ENCODE peak calls at places on chromosomes 6 and 20, in four cellular contexts. U is IMR-90, D is MM.1S, G is endodermal cell. B is an unnamed sample.
A peak's percentile ranks its signal among the peaks of the same experiment; 100 is the strongest.

GRCh38 chr20:34076952-34077351 is 35.1 kb downstream of the EIF2S2 start:
- DNase-seq in D (no peak), U (no peak), G (no peak), B (no peak)

GRCh38 chr6:36029464-36029863 is 1.9 kb downstream of the MAPK14 start:
- DNase-seq in U (peak; percentile 85), G (no peak), D (no peak), B (no peak)

GRCh38 chr6:101114703-101115102 is 233.6 kb upstream of the ASCC3 start:
- DNase-seq in G (no peak), D (peak; percentile 45), U (peak; percentile 20), B (peak; percentile 10)

GRCh38 chr6:52416629-52417151 is 3.5 kb upstream of the EFHC1 start:
- DNase-seq in U (peak; percentile 73), G (peak; percentile 76), D (peak; percentile 75), B (peak; percentile 63)

GRCh38 chr6:27839303-27840081 is 72.7 kb downstream of the OR2B2 start:
- DNase-seq in U (peak; percentile 90), D (peak; percentile 36), G (peak; percentile 70), B (no peak)

GRCh38 chr6:142853244-142854180 is 91.5 kb downstream of the HIVEP2 start:
- DNase-seq in U (peak; percentile 44), D (peak; percentile 48), G (no peak), B (no peak)

GRCh38 chr6:47700051-47700450 is 1.7 kb downstream of the ADGRF4 start:
- DNase-seq in G (no peak), U (peak; percentile 16), D (no peak), B (no peak)

GRCh38 chr20:43389231-43389630 is 68.5 kb upstream of the SRSF6 start:
- DNase-seq in U (no peak), G (no peak), D (no peak), B (no peak)

GRCh38 chr20:39878809-39879208 is 810.2 kb downstream of the MAFB start:
- DNase-seq in D (no peak), G (no peak), U (no peak), B (no peak)

GRCh38 chr6:88368071-88368787 is 202.1 kb upstream of the CNR1 start:
- DNase-seq in U (no peak), G (no peak), D (no peak), B (no peak)

GRCh38 chr6:169936355-169936975 is 185.0 kb downstream of the ERMARD start:
- DNase-seq in D (no peak), G (no peak), U (no peak), B (no peak)

GRCh38 chr6:113829702-113830058 is 27.5 kb upstream of the MARCKS start:
- DNase-seq in D (no peak), G (no peak), U (peak; percentile 51), B (no peak)

GRCh38 chr20:25606094-25606640 is 17.6 kb downstream of the NANP start:
- DNase-seq in G (no peak), D (no peak), U (no peak), B (no peak)

GRCh38 chr20:19974621-19975435 is 42.3 kb upstream of the NAA20 start:
- DNase-seq in G (no peak), D (no peak), U (peak; percentile 97), B (no peak)

GRCh38 chr6:43934803-43935602 is 165.0 kb downstream of the VEGFA start:
- DNase-seq in G (no peak), U (no peak), D (no peak), B (no peak)

GRCh38 chr6:110098511-110099116 is 80.9 kb downstream of the WASF1 start:
- DNase-seq in D (no peak), G (no peak), U (no peak), B (no peak)

GRCh38 chr20:59138114-59138602 is 25.5 kb upstream of the ZNF831 start:
- DNase-seq in D (no peak), U (no peak), G (no peak), B (no peak)

GRCh38 chr6:150320450-150320849 is 48.4 kb upstream of the IYD start:
- DNase-seq in U (no peak), D (no peak), G (no peak), B (no peak)

GRCh38 chr6:149249370-149250357 is 67.8 kb upstream of the TAB2 start:
- DNase-seq in G (no peak), U (no peak), D (no peak), B (no peak)

GRCh38 chr20:63079971-63080370 is 73.2 kb upstream of the BHLHE23 start:
- DNase-seq in G (no peak), D (no peak), U (no peak), B (no peak)

GRCh38 chr6:156756630-156757610 is 20.3 kb upstream of the ARID1B start:
- DNase-seq in D (no peak), G (no peak), U (no peak), B (no peak)

GRCh38 chr6:46888031-46888430 is 33.7 kb downstream of the ADGRF5 start:
- DNase-seq in G (no peak), U (no peak), D (no peak), B (no peak)

GRCh38 chr20:8647868-8648495 is 420.9 kb upstream of the PLCB4 start:
- DNase-seq in U (no peak), G (no peak), D (no peak), B (no peak)

GRCh38 chr6:37190159-37190535 is 20.2 kb downstream of the PIM1 start:
- DNase-seq in G (peak; percentile 17), D (no peak), U (peak; percentile 44), B (no peak)

GRCh38 chr6:147202516-147203310 is 1.5 kb upstream of the STXBP5 start:
- DNase-seq in D (peak; percentile 88), U (peak; percentile 98), G (peak; percentile 90), B (peak; percentile 92)

GRCh38 chr20:22531756-22532155 is 52.6 kb downstream of the FOXA2 start:
- DNase-seq in U (no peak), G (no peak), D (no peak), B (no peak)

GRCh38 chr6:2575191-2575590 is 175.5 kb downstream of the MYLK4 start:
- DNase-seq in G (no peak), U (peak; percentile 49), D (no peak), B (no peak)

GRCh38 chr6:146433881-146434741 is 109.5 kb upstream of the RAB32 start:
- DNase-seq in G (peak; percentile 76), U (no peak), D (no peak), B (no peak)

GRCh38 chr6:111550953-111551352 is 54.7 kb downstream of the TRAF3IP2 start:
- DNase-seq in G (peak; percentile 49), U (no peak), D (no peak), B (no peak)

GRCh38 chr6:165034271-165034741 is 275.1 kb downstream of the C6orf118 start:
- DNase-seq in D (no peak), G (no peak), U (no peak), B (no peak)

GRCh38 chr20:64044484-64045247 is 4.8 kb downstream of the SOX18 start:
- DNase-seq in D (no peak), G (peak; percentile 62), U (peak; percentile 37), B (no peak)

GRCh38 chr6:15247750-15248450 is 2.0 kb downstream of the JARID2 start:
- DNase-seq in G (peak; percentile 88), U (peak; percentile 62), D (peak; percentile 49), B (peak; percentile 71)
- TF ChIP-seq CTCF in G (peak; percentile 64), U (peak; percentile 9), D (no peak), B (peak; percentile 26)

DNA sequence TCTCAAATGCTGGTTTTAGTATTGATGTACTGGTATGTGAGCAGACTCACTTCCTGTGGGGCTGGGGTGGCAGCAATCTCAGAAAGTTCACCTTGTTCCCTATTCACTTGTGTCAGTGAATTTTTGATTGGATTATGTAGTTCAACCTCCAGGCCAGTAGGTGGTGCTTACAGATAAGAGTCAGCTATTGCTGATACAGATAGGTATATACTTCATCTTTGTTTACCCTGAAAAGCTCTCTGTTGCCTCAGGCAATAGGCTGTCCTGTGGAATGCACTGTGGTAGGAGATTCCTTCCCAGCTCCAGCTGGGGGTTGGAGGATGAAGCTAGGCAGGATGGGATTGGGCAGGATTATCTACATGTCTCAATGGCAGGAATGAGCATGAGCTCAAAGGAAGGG is 851.2 kb upstream of the EYS start:
- DNase-seq in U (no peak), G (peak; percentile 44), D (peak; percentile 33), B (no peak)
- TF ChIP-seq CTCF in U (no peak), G (peak; percentile 47), D (peak; percentile 31), B (no peak)

GRCh38 chr6:102520981-102521380 is 1127.5 kb downstream of the GRIK2 start:
- DNase-seq in D (no peak), G (no peak), U (no peak), B (no peak)
- TF ChIP-seq CTCF in D (no peak), G (no peak), U (no peak), B (no peak)

DNA sequence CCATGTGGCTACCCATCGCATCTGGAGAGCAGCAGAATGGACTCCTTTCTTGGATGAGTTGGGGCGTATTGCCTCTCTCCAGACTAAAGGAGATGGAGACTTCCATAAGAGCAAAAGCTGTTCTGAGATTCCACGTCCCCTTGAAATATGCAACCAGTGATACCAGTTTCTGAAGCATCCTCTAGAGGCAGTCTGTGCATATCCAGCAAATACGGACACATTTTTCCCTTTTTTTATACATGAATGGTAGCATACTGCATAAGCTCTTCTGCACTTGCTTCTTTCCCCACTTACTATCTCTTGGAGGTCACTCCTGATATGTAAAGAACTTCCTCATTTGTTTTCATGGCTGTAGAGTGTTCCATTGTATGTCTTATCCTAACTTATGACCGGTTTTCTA is 34.6 kb downstream of the TAF8 start:
- DNase-seq in U (peak; percentile 32), G (no peak), D (no peak), B (no peak)
- TF ChIP-seq CTCF in U (peak; percentile 34), G (peak; percentile 9), D (no peak), B (no peak)

GRCh38 chr6:79694156-79694555 is 63.0 kb downstream of the SH3BGRL2 start:
- DNase-seq in D (no peak), G (no peak), U (no peak), B (no peak)

GRCh38 chr6:79697430-79697829 is 66.3 kb downstream of the SH3BGRL2 start:
- DNase-seq in U (no peak), G (no peak), D (no peak), B (no peak)

GRCh38 chr6:79699606-79700005 is 68.5 kb downstream of the SH3BGRL2 start:
- DNase-seq in G (no peak), D (no peak), U (no peak), B (no peak)

GRCh38 chr6:79694623-79695311 is 63.6 kb downstream of the SH3BGRL2 start:
- DNase-seq in D (no peak), G (peak; percentile 67), U (no peak), B (no peak)
- TF ChIP-seq CTCF in D (no peak), G (peak; percentile 70), U (no peak), B (no peak)

DNA sequence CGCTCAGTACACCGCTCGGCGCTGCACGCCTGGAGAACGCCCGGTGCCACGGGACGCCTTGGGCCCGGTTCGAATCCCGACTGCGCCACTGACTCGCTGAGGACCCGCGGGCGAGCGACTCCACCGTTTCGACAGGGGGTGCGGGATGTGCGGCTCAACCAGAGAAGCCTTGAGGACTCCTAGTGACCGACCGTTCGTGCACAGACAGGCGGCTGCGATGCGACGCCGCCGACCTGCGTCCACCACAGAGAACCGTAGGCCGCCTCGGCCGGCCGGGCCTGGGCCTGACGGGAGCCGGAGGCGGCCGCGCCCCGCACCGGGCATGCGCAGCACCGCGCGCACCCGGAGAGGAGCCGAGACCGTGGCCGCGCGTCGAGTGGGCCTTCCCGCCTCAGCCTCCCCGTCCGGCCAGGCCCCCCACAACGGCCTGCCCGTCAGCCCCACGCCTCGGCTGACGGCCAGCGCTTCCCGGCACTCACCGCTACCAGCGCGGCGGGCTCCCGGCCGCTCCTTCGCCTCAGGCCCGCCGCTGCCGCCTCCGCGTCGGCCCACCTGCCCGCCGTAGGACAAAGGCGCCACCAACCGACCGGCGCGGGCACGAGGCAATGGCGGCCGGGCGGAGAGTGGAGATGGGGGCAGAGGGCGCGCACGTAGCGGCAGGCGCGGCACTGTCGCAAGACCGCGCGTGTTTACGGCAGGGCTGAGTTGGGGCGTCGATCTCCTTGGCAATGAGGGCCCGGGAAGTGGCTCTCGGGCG is at the start of gene NCOA5:
- DNase-seq in G (peak; percentile 98), D (peak; percentile 96), U (peak; percentile 95), B (peak; percentile 98)
- TF ChIP-seq CTCF in G (no peak), D (peak; percentile 11), U (peak; percentile 44), B (peak; percentile 43)

B was measured in GM20000.